ENCODE peak calls at places on chromosomes 7 and 10, in four cellular contexts. O is Peyer's patch, W is transverse colon, J is esophagus muscularis mucosa. F is an unnamed sample.

GRCh38 chr7:129497156-129497555 is 5.2 kb upstream of the SMKR1 start:
- DNase-seq in O (no peak), W (no peak), J (no peak), F (no peak)

GRCh38 chr7:69364814-69365587 is 233.3 kb upstream of the AUTS2 start:
- DNase-seq in O (no peak), W (no peak), J (no peak), F (no peak)

GRCh38 chr10:34808789-34809745 is 6.0 kb downstream of the PARD3 start:
- DNase-seq in O (no peak), W (no peak), J (no peak), F (peak; percentile 38)

GRCh38 chr10:58335306-58336005 is 650 bp downstream of the UBE2D1 start:
- DNase-seq in O (peak; percentile 25), W (peak; percentile 27), J (no peak), F (no peak)

GRCh38 chr7:74403521-74404387 is 50.0 kb upstream of the GTF2IRD1 start:
- DNase-seq in O (no peak), W (no peak), J (no peak), F (no peak)

GRCh38 chr7:134823400-134823799 is 44.0 kb downstream of the CALD1 start:
- DNase-seq in O (no peak), W (no peak), J (no peak), F (no peak)

GRCh38 chr10:120514035-120514620 is 57.1 kb downstream of the PLPP4 start:
- DNase-seq in O (no peak), W (peak; percentile 9), J (peak; percentile 55), F (no peak)

GRCh38 chr7:128407751-128408708 is 1.8 kb downstream of the IMPDH1 start:
- DNase-seq in O (no peak), W (no peak), J (no peak), F (peak; percentile 47)

GRCh38 chr10:83458611-83459010 is 680.7 kb upstream of the GHITM start:
- DNase-seq in O (no peak), W (no peak), J (no peak), F (no peak)

GRCh38 chr10:125089486-125089885 is 70.9 kb downstream of the CTBP2 start:
- DNase-seq in O (no peak), W (no peak), J (no peak), F (peak; percentile 18)

DNA sequence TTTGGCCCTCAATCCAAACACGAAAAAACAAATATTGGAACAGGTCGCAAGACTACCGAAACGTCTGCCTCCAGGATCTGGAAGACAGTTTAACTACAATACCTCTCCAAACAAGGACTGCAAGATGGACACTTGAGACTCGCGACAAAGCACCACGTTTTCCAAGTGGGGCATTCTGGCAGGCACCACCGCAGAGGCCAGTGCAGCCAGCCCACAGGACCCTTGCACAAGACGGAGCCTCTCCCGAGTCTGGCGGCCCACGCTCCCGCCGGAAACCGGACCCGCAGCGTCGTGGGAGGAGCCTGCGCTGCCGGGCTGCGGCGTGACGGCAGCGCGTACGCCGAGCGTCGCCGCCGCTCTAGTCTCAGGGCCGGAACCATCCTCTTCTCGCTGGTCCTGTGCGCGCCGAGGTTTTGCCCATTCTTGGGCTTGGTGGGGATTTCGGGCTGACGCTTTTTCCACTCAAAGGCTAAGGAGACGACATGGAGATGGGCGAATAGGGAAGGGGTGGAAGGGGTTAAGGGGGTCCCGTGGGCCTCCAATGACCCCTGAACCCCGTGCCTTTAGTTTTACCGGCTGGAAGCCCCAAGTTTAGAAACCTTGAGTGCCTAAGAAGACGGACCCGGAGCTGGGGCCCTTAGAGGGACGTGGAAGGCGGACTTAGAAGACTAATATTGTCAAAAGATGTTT is at the start of gene ORC5:
- DNase-seq in O (peak; percentile 58), W (peak; percentile 78), J (no peak), F (peak; percentile 83)
- TF ChIP-seq POLR2A in O (peak; percentile 58), W (peak; percentile 77), J (peak; percentile 15), F (peak; percentile 47)

DNA sequence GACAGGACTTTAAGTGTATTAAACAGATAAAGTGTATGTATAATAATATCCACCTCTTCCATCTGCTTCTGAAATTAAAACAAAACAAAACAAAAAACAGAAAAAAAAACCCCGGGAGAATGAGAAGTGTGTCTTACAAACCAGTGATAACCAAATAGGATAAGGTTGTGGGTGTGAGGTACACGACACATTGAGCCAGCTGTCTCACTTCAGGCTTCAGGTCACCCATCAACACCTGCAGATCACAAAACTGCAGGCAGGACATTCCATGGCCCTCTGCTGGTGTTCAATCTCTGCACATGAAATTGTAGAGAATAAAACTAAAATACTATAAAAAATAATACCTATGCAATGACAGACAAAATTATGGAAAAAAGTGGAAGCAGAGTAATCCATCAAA is 339.9 kb downstream of the SFMBT2 start:
- DNase-seq in O (no peak), W (no peak), J (no peak), F (no peak)
- TF ChIP-seq POLR2A in O (no peak), W (no peak), J (no peak), F (no peak)

GRCh38 chr10:104340099-104340594 is 1.9 kb upstream of the ITPRIP start:
- DNase-seq in O (no peak), W (no peak), J (no peak), F (no peak)

GRCh38 chr10:104336829-104337526 is 1.3 kb downstream of the ITPRIP start:
- DNase-seq in O (no peak), W (no peak), J (no peak), F (no peak)

GRCh38 chr10:104337527-104337984 is 709 bp downstream of the ITPRIP start:
- DNase-seq in O (peak; percentile 81), W (peak; percentile 63), J (no peak), F (no peak)

GRCh38 chr10:104339469-104340098 is 1.3 kb upstream of the ITPRIP start:
- DNase-seq in O (no peak), W (peak; percentile 43), J (no peak), F (peak; percentile 84)

DNA sequence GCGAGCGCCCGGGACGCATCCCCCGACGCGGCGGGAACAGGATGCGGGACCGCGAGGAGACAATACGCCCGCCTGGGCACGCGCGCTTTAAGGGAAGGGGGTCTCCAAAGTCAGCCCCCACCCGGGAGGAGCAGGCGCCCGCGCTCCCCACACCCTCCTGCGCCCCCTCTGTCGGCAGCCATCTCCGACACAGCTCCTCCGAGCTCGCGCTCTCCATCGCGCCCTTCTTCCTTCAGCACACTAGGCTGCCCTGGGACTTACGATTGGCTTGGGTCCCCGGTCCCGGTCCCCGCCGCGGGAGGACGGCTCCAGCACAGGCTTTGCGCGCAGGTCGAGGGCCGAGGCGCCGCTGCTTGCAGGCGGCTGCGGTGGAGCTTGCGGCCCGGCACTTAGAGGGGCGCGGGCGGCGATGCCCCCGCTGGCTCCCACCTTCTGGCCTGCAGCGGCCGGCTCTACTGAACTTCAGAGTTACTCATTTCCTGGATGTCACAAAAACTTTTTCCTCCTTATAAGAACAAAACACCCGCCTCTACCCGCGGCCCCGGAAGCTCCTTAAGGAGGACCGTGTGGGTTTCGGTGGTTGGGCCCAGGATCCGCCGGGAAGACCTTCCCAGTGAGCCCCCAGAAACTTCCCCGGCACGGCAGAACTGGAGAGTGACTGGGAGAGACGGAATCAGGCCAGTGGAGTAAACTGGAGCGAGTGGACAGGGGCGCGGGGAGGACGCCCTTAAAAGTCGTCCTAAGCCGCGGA is at the start of gene ITPRIP:
- DNase-seq in O (peak; percentile 85), W (peak; percentile 81), J (peak; percentile 96), F (peak; percentile 83)
- TF ChIP-seq POLR2A in O (peak; percentile 82), W (peak; percentile 92), J (peak; percentile 95), F (peak; percentile 91)

DNA sequence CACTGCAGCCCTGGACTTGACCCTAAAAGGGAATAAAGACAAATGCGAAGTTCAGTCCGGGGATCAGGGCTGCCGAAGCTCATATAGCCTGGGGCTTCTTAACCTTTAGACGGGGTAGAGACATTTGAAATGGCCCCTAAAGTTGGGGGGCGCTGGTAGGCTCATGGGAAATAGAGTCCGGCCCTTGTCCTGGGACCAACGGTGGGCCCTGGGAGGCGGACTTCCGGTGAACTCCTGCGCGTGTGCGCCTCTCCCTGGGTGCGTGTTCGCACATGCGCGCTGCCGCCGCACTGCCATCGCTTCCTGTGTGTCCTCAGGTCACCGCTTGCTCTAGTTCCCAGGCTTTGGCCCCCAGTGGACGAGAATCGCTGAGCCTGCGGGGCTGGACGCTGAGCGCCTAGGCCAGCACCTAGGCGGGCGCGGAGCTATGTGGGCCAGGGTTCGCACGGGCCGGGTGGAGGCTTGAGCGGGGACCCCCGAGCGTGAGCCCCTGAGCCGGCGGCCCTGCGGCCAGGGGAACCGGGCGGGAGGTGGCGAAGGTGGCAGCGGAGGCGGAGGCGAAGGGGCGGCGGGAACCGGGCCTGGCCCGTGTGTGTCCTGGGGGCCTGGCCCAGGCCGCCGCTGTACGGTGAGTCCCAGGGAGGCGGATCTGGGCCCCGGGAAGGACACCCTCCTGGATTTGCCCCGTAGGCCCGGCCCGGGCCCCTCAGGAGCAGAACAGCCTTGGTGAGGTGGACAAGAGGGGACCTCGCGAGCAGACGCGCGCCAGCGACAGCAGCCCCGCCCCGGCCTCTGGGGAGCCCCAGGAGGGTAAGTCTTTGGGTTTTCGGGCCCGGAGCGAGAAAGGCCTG is 23.0 kb upstream of the ZNF12 start:
- DNase-seq in O (peak; percentile 87), W (peak; percentile 94), J (peak; percentile 97), F (peak; percentile 89)
- TF ChIP-seq POLR2A in O (peak; percentile 39), W (peak; percentile 61), J (no peak), F (no peak)

GRCh38 chr7:105802611-105803520 is 73.5 kb downstream of the ATXN7L1 start:
- DNase-seq in O (no peak), W (no peak), J (no peak), F (no peak)
- TF ChIP-seq POLR2A in O (no peak), W (no peak), J (no peak), F (no peak)

DNA sequence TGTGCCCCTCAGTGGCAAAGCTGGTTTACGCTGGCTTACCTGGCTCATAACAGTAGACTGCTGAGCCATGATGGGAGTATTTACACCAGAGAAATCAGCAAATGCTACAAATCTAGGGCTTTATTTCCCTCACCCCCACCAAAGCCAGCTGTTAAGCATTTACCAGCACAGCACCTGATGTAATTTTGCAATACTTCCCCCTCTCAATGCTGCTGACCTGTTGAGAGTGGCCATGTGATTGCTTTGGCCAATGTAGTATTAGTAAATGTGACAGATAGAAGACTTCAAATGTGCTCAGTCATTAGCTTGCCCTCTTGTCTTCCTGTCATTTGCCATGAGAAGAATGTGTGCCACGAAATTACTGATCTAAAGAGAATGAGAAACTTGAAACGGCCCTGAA is 46.6 kb downstream of the HERPUD2 start:
- DNase-seq in O (no peak), W (no peak), J (no peak), F (no peak)
- TF ChIP-seq POLR2A in O (no peak), W (no peak), J (no peak), F (no peak)

F was measured in ovary.